ENCODE peak calls at places on chromosomes 16 and 17, in five cellular contexts. One of them, this sample, is unnamed.

GRCh38 chr17:15651001-15651582 is 31.6 kb upstream of the FBXW10B start:
- DNase-seq in pancreas: no peak
- DNase-seq in heart left ventricle: no peak
- DNase-seq in adrenal gland: no peak
- DNase-seq in left lung: peak; percentile 40
- DNase-seq in this sample: no peak

GRCh38 chr16:89319883-89320716 is 102.6 kb downstream of the ZNF778 start:
- DNase-seq in adrenal gland: peak; percentile 93
- DNase-seq in pancreas: peak; percentile 71
- DNase-seq in left lung: no peak
- DNase-seq in heart left ventricle: peak; percentile 56
- DNase-seq in this sample: no peak

GRCh38 chr17:28684963-28685362 is 23.0 kb downstream of the SUPT6H start:
- DNase-seq in left lung: no peak
- DNase-seq in pancreas: no peak
- DNase-seq in heart left ventricle: no peak
- DNase-seq in adrenal gland: peak; percentile 95
- DNase-seq in this sample: no peak

GRCh38 chr17:83176272-83176955 is 97.0 kb downstream of the METRNL start:
- DNase-seq in left lung: peak; percentile 21
- DNase-seq in adrenal gland: no peak
- DNase-seq in pancreas: peak; percentile 4
- DNase-seq in heart left ventricle: no peak
- DNase-seq in this sample: no peak

GRCh38 chr17:81349397-81350319 is 45.6 kb upstream of the BAHCC1 start:
- DNase-seq in adrenal gland: no peak
- DNase-seq in pancreas: peak; percentile 34
- DNase-seq in left lung: no peak
- DNase-seq in heart left ventricle: no peak
- DNase-seq in this sample: no peak

GRCh38 chr17:33291248-33292183 is 1.6 kb downstream of the ASIC2 start:
- DNase-seq in adrenal gland: no peak
- DNase-seq in pancreas: peak; percentile 15
- DNase-seq in left lung: no peak
- DNase-seq in heart left ventricle: no peak
- DNase-seq in this sample: no peak

GRCh38 chr17:69431835-69432234 is 17.3 kb downstream of the MAP2K6 start:
- DNase-seq in pancreas: no peak
- DNase-seq in adrenal gland: no peak
- DNase-seq in left lung: no peak
- DNase-seq in heart left ventricle: no peak
- DNase-seq in this sample: no peak

GRCh38 chr17:69763503-69763902 is 311.5 kb upstream of the KCNJ16 start:
- DNase-seq in left lung: no peak
- DNase-seq in heart left ventricle: no peak
- DNase-seq in pancreas: no peak
- DNase-seq in adrenal gland: no peak
- DNase-seq in this sample: no peak

GRCh38 chr17:50219939-50220465 is 18.6 kb upstream of the COL1A1 start:
- DNase-seq in pancreas: no peak
- DNase-seq in adrenal gland: peak; percentile 73
- DNase-seq in heart left ventricle: peak; percentile 67
- DNase-seq in left lung: no peak
- DNase-seq in this sample: no peak

GRCh38 chr16:49857423-49858181 is 1.7 kb upstream of the ZNF423 start:
- DNase-seq in left lung: no peak
- DNase-seq in pancreas: peak; percentile 83
- DNase-seq in heart left ventricle: peak; percentile 69
- DNase-seq in adrenal gland: peak; percentile 77
- DNase-seq in this sample: no peak

GRCh38 chr17:1413281-1413791 is 13.3 kb upstream of the YWHAE start:
- DNase-seq in heart left ventricle: peak; percentile 88
- DNase-seq in pancreas: peak; percentile 86
- DNase-seq in adrenal gland: peak; percentile 91
- DNase-seq in left lung: peak; percentile 76
- DNase-seq in this sample: no peak

GRCh38 chr17:17325816-17326215 is 22.6 kb downstream of the NT5M start:
- DNase-seq in adrenal gland: no peak
- DNase-seq in left lung: no peak
- DNase-seq in heart left ventricle: no peak
- DNase-seq in pancreas: no peak
- DNase-seq in this sample: no peak

GRCh38 chr17:82231562-82232321 is 2.9 kb downstream of the SLC16A3 start:
- DNase-seq in heart left ventricle: peak; percentile 86
- DNase-seq in left lung: peak; percentile 90
- DNase-seq in pancreas: no peak
- DNase-seq in adrenal gland: no peak
- DNase-seq in this sample: no peak

GRCh38 chr16:58040945-58041627 is 15.5 kb downstream of the MMP15 start:
- DNase-seq in pancreas: no peak
- DNase-seq in heart left ventricle: no peak
- DNase-seq in adrenal gland: no peak
- DNase-seq in left lung: no peak
- DNase-seq in this sample: no peak

GRCh38 chr16:4940719-4941118 is 3.8 kb upstream of the PPL start:
- DNase-seq in left lung: no peak
- DNase-seq in adrenal gland: no peak
- DNase-seq in heart left ventricle: no peak
- DNase-seq in pancreas: no peak
- DNase-seq in this sample: no peak

GRCh38 chr17:52721932-52722331 is 563.4 kb upstream of the CA10 start:
- DNase-seq in adrenal gland: no peak
- DNase-seq in heart left ventricle: no peak
- DNase-seq in left lung: no peak
- DNase-seq in pancreas: no peak
- DNase-seq in this sample: no peak
- H3K9me3 ChIP-seq in adrenal gland: no peaks in the 10 kb centered on the region
- H3K9me3 ChIP-seq in heart left ventricle: no peaks in the 10 kb centered on the region
- H3K9me3 ChIP-seq in left lung: no peaks in the 10 kb centered on the region
- H3K9me3 ChIP-seq in pancreas: no peaks in the 10 kb centered on the region
- H3K9me3 ChIP-seq in this sample: no peaks in the 10 kb centered on the region

GRCh38 chr16:3311496-3311895 is 6.2 kb downstream of the ZNF75A start:
- DNase-seq in adrenal gland: no peak
- DNase-seq in heart left ventricle: no peak
- DNase-seq in left lung: no peak
- DNase-seq in pancreas: no peak
- DNase-seq in this sample: no peak
- H3K9me3 ChIP-seq in adrenal gland: peaks cover 55% of the 10 kb centered on the region
- H3K9me3 ChIP-seq in heart left ventricle: peaks cover 98% of the 10 kb centered on the region
- H3K9me3 ChIP-seq in left lung: peaks cover 14% of the 10 kb centered on the region
- H3K9me3 ChIP-seq in pancreas: no peaks in the 10 kb centered on the region
- H3K9me3 ChIP-seq in this sample: peaks cover 13% of the 10 kb centered on the region

GRCh38 chr16:63904182-63904581 is 1217.7 kb downstream of the CDH11 start:
- DNase-seq in left lung: no peak
- DNase-seq in pancreas: no peak
- DNase-seq in heart left ventricle: no peak
- DNase-seq in adrenal gland: no peak
- DNase-seq in this sample: no peak
- H3K9me3 ChIP-seq in left lung: no peaks in the 10 kb centered on the region
- H3K9me3 ChIP-seq in pancreas: no peaks in the 10 kb centered on the region
- H3K9me3 ChIP-seq in heart left ventricle: no peaks in the 10 kb centered on the region
- H3K9me3 ChIP-seq in adrenal gland: no peaks in the 10 kb centered on the region
- H3K9me3 ChIP-seq in this sample: no peaks in the 10 kb centered on the region

GRCh38 chr16:1310832-1311200 is 1.4 kb downstream of the UBE2I start:
- DNase-seq in adrenal gland: no peak
- DNase-seq in heart left ventricle: no peak
- DNase-seq in left lung: no peak
- DNase-seq in pancreas: no peak
- DNase-seq in this sample: peak; percentile 60
- H3K9me3 ChIP-seq in adrenal gland: no peaks in the 10 kb centered on the region
- H3K9me3 ChIP-seq in heart left ventricle: no peaks in the 10 kb centered on the region
- H3K9me3 ChIP-seq in left lung: no peaks in the 10 kb centered on the region
- H3K9me3 ChIP-seq in pancreas: no peaks in the 10 kb centered on the region
- H3K9me3 ChIP-seq in this sample: no peaks in the 10 kb centered on the region

GRCh38 chr16:62475573-62475972 is 439.3 kb upstream of the CDH8 start:
- DNase-seq in heart left ventricle: no peak
- DNase-seq in adrenal gland: no peak
- DNase-seq in left lung: no peak
- DNase-seq in pancreas: no peak
- DNase-seq in this sample: no peak
- H3K9me3 ChIP-seq in heart left ventricle: peaks cover 8% of the 10 kb centered on the region
- H3K9me3 ChIP-seq in adrenal gland: no peaks in the 10 kb centered on the region
- H3K9me3 ChIP-seq in left lung: no peaks in the 10 kb centered on the region
- H3K9me3 ChIP-seq in pancreas: no peaks in the 10 kb centered on the region
- H3K9me3 ChIP-seq in this sample: no peaks in the 10 kb centered on the region

This sample was measured in CD4-positive, alpha-beta memory T cell.